ENCODE peak calls at places on chromosomes 13 and 19, in five cellular contexts. One of them, this sample, is unnamed.

GRCh38 chr13:51477149-51477548 is 24.3 kb upstream of the INTS6 start:
- DNase-seq in amniotic stem cell: no peak
- DNase-seq in dermis microvascular lymphatic vessel endothelial cell: no peak
- DNase-seq in stimulated activated CD4-positive, alpha-beta T cell treated with anti-CD3 and anti-CD28 coated beads, Interleukin-4, amount 100 ng/mL, for 4 hours: no peak
- DNase-seq in EL: no peak
- DNase-seq in this sample: no peak

GRCh38 chr13:34623331-34623730 is 318.7 kb upstream of the NBEA start:
- DNase-seq in amniotic stem cell: no peak
- DNase-seq in dermis microvascular lymphatic vessel endothelial cell: no peak
- DNase-seq in stimulated activated CD4-positive, alpha-beta T cell treated with anti-CD3 and anti-CD28 coated beads, Interleukin-4, amount 100 ng/mL, for 4 hours: no peak
- DNase-seq in EL: no peak
- DNase-seq in this sample: no peak

GRCh38 chr13:43831088-43831487 is 44.3 kb upstream of the ENOX1 start:
- DNase-seq in amniotic stem cell: peak; percentile 28
- DNase-seq in dermis microvascular lymphatic vessel endothelial cell: no peak
- DNase-seq in stimulated activated CD4-positive, alpha-beta T cell treated with anti-CD3 and anti-CD28 coated beads, Interleukin-4, amount 100 ng/mL, for 4 hours: no peak
- DNase-seq in EL: peak; percentile 35
- DNase-seq in this sample: no peak

GRCh38 chr19:13058951-13059660 is 43.6 kb downstream of the LYL1 start:
- DNase-seq in amniotic stem cell: no peak
- DNase-seq in dermis microvascular lymphatic vessel endothelial cell: no peak
- DNase-seq in stimulated activated CD4-positive, alpha-beta T cell treated with anti-CD3 and anti-CD28 coated beads, Interleukin-4, amount 100 ng/mL, for 4 hours: no peak
- DNase-seq in EL: no peak
- DNase-seq in this sample: no peak

GRCh38 chr13:107348471-107348870 is 780.5 kb upstream of the ARGLU1 start:
- DNase-seq in amniotic stem cell: no peak
- DNase-seq in dermis microvascular lymphatic vessel endothelial cell: no peak
- DNase-seq in stimulated activated CD4-positive, alpha-beta T cell treated with anti-CD3 and anti-CD28 coated beads, Interleukin-4, amount 100 ng/mL, for 4 hours: no peak
- DNase-seq in EL: no peak
- DNase-seq in this sample: no peak

GRCh38 chr13:34591801-34592454 is 350.1 kb upstream of the NBEA start:
- DNase-seq in amniotic stem cell: no peak
- DNase-seq in dermis microvascular lymphatic vessel endothelial cell: no peak
- DNase-seq in stimulated activated CD4-positive, alpha-beta T cell treated with anti-CD3 and anti-CD28 coated beads, Interleukin-4, amount 100 ng/mL, for 4 hours: no peak
- DNase-seq in EL: no peak
- DNase-seq in this sample: no peak

GRCh38 chr13:79485014-79485441 is 4.1 kb downstream of the NDFIP2 start:
- DNase-seq in amniotic stem cell: peak; percentile 57
- DNase-seq in dermis microvascular lymphatic vessel endothelial cell: peak; percentile 7
- DNase-seq in stimulated activated CD4-positive, alpha-beta T cell treated with anti-CD3 and anti-CD28 coated beads, Interleukin-4, amount 100 ng/mL, for 4 hours: no peak
- DNase-seq in EL: peak; percentile 94
- DNase-seq in this sample: peak; percentile 57

GRCh38 chr19:45173816-45174215 is 4.2 kb downstream of the TRAPPC6A start:
- DNase-seq in amniotic stem cell: no peak
- DNase-seq in dermis microvascular lymphatic vessel endothelial cell: no peak
- DNase-seq in stimulated activated CD4-positive, alpha-beta T cell treated with anti-CD3 and anti-CD28 coated beads, Interleukin-4, amount 100 ng/mL, for 4 hours: no peak
- DNase-seq in EL: peak; percentile 60
- DNase-seq in this sample: no peak

GRCh38 chr13:23947893-23948292 is 50.6 kb upstream of the C1QTNF9B start:
- DNase-seq in amniotic stem cell: no peak
- DNase-seq in dermis microvascular lymphatic vessel endothelial cell: no peak
- DNase-seq in stimulated activated CD4-positive, alpha-beta T cell treated with anti-CD3 and anti-CD28 coated beads, Interleukin-4, amount 100 ng/mL, for 4 hours: no peak
- DNase-seq in EL: no peak
- DNase-seq in this sample: no peak

GRCh38 chr13:113342820-113343691 is 20.9 kb downstream of the GRTP1 start:
- DNase-seq in amniotic stem cell: no peak
- DNase-seq in dermis microvascular lymphatic vessel endothelial cell: no peak
- DNase-seq in stimulated activated CD4-positive, alpha-beta T cell treated with anti-CD3 and anti-CD28 coated beads, Interleukin-4, amount 100 ng/mL, for 4 hours: no peak
- DNase-seq in EL: no peak
- DNase-seq in this sample: no peak

GRCh38 chr19:16266586-16266942 is 58.1 kb upstream of the KLF2 start:
- DNase-seq in amniotic stem cell: no peak
- DNase-seq in dermis microvascular lymphatic vessel endothelial cell: no peak
- DNase-seq in stimulated activated CD4-positive, alpha-beta T cell treated with anti-CD3 and anti-CD28 coated beads, Interleukin-4, amount 100 ng/mL, for 4 hours: peak; percentile 18
- DNase-seq in EL: no peak
- DNase-seq in this sample: no peak

GRCh38 chr13:40145139-40145538 is 489.7 kb downstream of the COG6 start:
- DNase-seq in amniotic stem cell: no peak
- DNase-seq in dermis microvascular lymphatic vessel endothelial cell: no peak
- DNase-seq in stimulated activated CD4-positive, alpha-beta T cell treated with anti-CD3 and anti-CD28 coated beads, Interleukin-4, amount 100 ng/mL, for 4 hours: no peak
- DNase-seq in EL: no peak
- DNase-seq in this sample: no peak

GRCh38 chr13:109205315-109205714 is 575.9 kb downstream of the MYO16 start:
- DNase-seq in amniotic stem cell: no peak
- DNase-seq in dermis microvascular lymphatic vessel endothelial cell: no peak
- DNase-seq in stimulated activated CD4-positive, alpha-beta T cell treated with anti-CD3 and anti-CD28 coated beads, Interleukin-4, amount 100 ng/mL, for 4 hours: no peak
- DNase-seq in EL: peak; percentile 17
- DNase-seq in this sample: no peak

GRCh38 chr19:46019270-46019669 is 3.6 kb downstream of the PGLYRP1 start:
- DNase-seq in amniotic stem cell: no peak
- DNase-seq in dermis microvascular lymphatic vessel endothelial cell: no peak
- DNase-seq in stimulated activated CD4-positive, alpha-beta T cell treated with anti-CD3 and anti-CD28 coated beads, Interleukin-4, amount 100 ng/mL, for 4 hours: no peak
- DNase-seq in EL: no peak
- DNase-seq in this sample: no peak

GRCh38 chr19:31483226-31483857 is 134.1 kb upstream of the TSHZ3 start:
- DNase-seq in amniotic stem cell: no peak
- DNase-seq in dermis microvascular lymphatic vessel endothelial cell: no peak
- DNase-seq in stimulated activated CD4-positive, alpha-beta T cell treated with anti-CD3 and anti-CD28 coated beads, Interleukin-4, amount 100 ng/mL, for 4 hours: no peak
- DNase-seq in EL: no peak
- DNase-seq in this sample: no peak

GRCh38 chr13:75326173-75327131 is 155.5 kb downstream of the TBC1D4 start:
- DNase-seq in amniotic stem cell: no peak
- DNase-seq in dermis microvascular lymphatic vessel endothelial cell: peak; percentile 94
- DNase-seq in stimulated activated CD4-positive, alpha-beta T cell treated with anti-CD3 and anti-CD28 coated beads, Interleukin-4, amount 100 ng/mL, for 4 hours: peak; percentile 45
- DNase-seq in EL: no peak
- DNase-seq in this sample: no peak

GRCh38 chr13:24742294-24742693 is 21.7 kb upstream of the RNF17 start:
- DNase-seq in amniotic stem cell: no peak
- DNase-seq in dermis microvascular lymphatic vessel endothelial cell: no peak
- DNase-seq in stimulated activated CD4-positive, alpha-beta T cell treated with anti-CD3 and anti-CD28 coated beads, Interleukin-4, amount 100 ng/mL, for 4 hours: no peak
- DNase-seq in EL: no peak
- DNase-seq in this sample: no peak

GRCh38 chr13:41111454-41111853 is 21.1 kb downstream of the KBTBD6 start:
- DNase-seq in amniotic stem cell: no peak
- DNase-seq in dermis microvascular lymphatic vessel endothelial cell: no peak
- DNase-seq in stimulated activated CD4-positive, alpha-beta T cell treated with anti-CD3 and anti-CD28 coated beads, Interleukin-4, amount 100 ng/mL, for 4 hours: no peak
- DNase-seq in EL: peak; percentile 40
- DNase-seq in this sample: no peak

GRCh38 chr13:102962430-102962829 is 103.8 kb downstream of the SLC10A2 start:
- DNase-seq in amniotic stem cell: no peak
- DNase-seq in dermis microvascular lymphatic vessel endothelial cell: no peak
- DNase-seq in stimulated activated CD4-positive, alpha-beta T cell treated with anti-CD3 and anti-CD28 coated beads, Interleukin-4, amount 100 ng/mL, for 4 hours: no peak
- DNase-seq in EL: no peak
- DNase-seq in this sample: no peak

GRCh38 chr13:39616087-39616694 is 13.2 kb upstream of the LHFPL6 start:
- DNase-seq in amniotic stem cell: peak; percentile 28
- DNase-seq in dermis microvascular lymphatic vessel endothelial cell: peak; percentile 75
- DNase-seq in stimulated activated CD4-positive, alpha-beta T cell treated with anti-CD3 and anti-CD28 coated beads, Interleukin-4, amount 100 ng/mL, for 4 hours: peak; percentile 2
- DNase-seq in EL: peak; percentile 65
- DNase-seq in this sample: peak; percentile 33

GRCh38 chr13:92473736-92474465 is 752.7 kb upstream of the GPC6 start:
- DNase-seq in amniotic stem cell: no peak
- DNase-seq in dermis microvascular lymphatic vessel endothelial cell: no peak
- DNase-seq in stimulated activated CD4-positive, alpha-beta T cell treated with anti-CD3 and anti-CD28 coated beads, Interleukin-4, amount 100 ng/mL, for 4 hours: no peak
- DNase-seq in EL: no peak
- DNase-seq in this sample: no peak

GRCh38 chr13:46181799-46182490 is at the start of gene LCP1:
- DNase-seq in amniotic stem cell: no peak
- DNase-seq in dermis microvascular lymphatic vessel endothelial cell: no peak
- DNase-seq in stimulated activated CD4-positive, alpha-beta T cell treated with anti-CD3 and anti-CD28 coated beads, Interleukin-4, amount 100 ng/mL, for 4 hours: peak; percentile 42
- DNase-seq in EL: no peak
- DNase-seq in this sample: no peak

GRCh38 chr19:4861147-4861546 is 6.3 kb downstream of the PLIN3 start:
- DNase-seq in amniotic stem cell: no peak
- DNase-seq in dermis microvascular lymphatic vessel endothelial cell: no peak
- DNase-seq in stimulated activated CD4-positive, alpha-beta T cell treated with anti-CD3 and anti-CD28 coated beads, Interleukin-4, amount 100 ng/mL, for 4 hours: no peak
- DNase-seq in EL: no peak
- DNase-seq in this sample: no peak

GRCh38 chr13:40592035-40592434 is 74.4 kb downstream of the FOXO1 start:
- DNase-seq in amniotic stem cell: no peak
- DNase-seq in dermis microvascular lymphatic vessel endothelial cell: no peak
- DNase-seq in stimulated activated CD4-positive, alpha-beta T cell treated with anti-CD3 and anti-CD28 coated beads, Interleukin-4, amount 100 ng/mL, for 4 hours: no peak
- DNase-seq in EL: no peak
- DNase-seq in this sample: no peak

GRCh38 chr13:105598551-105598950 is 936.9 kb downstream of the EFNB2 start:
- DNase-seq in amniotic stem cell: peak; percentile 61
- DNase-seq in dermis microvascular lymphatic vessel endothelial cell: no peak
- DNase-seq in stimulated activated CD4-positive, alpha-beta T cell treated with anti-CD3 and anti-CD28 coated beads, Interleukin-4, amount 100 ng/mL, for 4 hours: no peak
- DNase-seq in EL: peak; percentile 40
- DNase-seq in this sample: no peak

This sample was measured in AG04450.